ENCODE peak calls at places on chromosomes 6 and 20, in five cellular contexts. One of them, this sample, is unnamed.

GRCh38 chr20:17014217-17014616 is 212.6 kb upstream of the PCSK2 start:
- DNase-seq in adrenal gland: no peak
- DNase-seq in neural progenitor cell: peak
- DNase-seq in AG09319: no peak
- DNase-seq in lung: no peak
- DNase-seq in this sample: no peak

GRCh38 chr6:137024172-137024990 is 20.4 kb downstream of the IL20RA start:
- DNase-seq in adrenal gland: no peak
- DNase-seq in neural progenitor cell: no peak
- DNase-seq in AG09319: no peak
- DNase-seq in lung: no peak
- DNase-seq in this sample: no peak

GRCh38 chr6:116012966-116013365 is 47.7 kb downstream of the FRK start:
- DNase-seq in adrenal gland: no peak
- DNase-seq in neural progenitor cell: no peak
- DNase-seq in AG09319: no peak
- DNase-seq in lung: no peak
- DNase-seq in this sample: no peak

GRCh38 chr6:2900221-2900807 is 2.8 kb downstream of the SERPINB9 start:
- DNase-seq in adrenal gland: peak
- DNase-seq in neural progenitor cell: no peak
- DNase-seq in AG09319: no peak
- DNase-seq in lung: no peak
- DNase-seq in this sample: no peak

GRCh38 chr20:23508896-23509579 is 18.1 kb downstream of the CST8 start:
- DNase-seq in adrenal gland: no peak
- DNase-seq in neural progenitor cell: peak
- DNase-seq in AG09319: no peak
- DNase-seq in lung: no peak
- DNase-seq in this sample: no peak

GRCh38 chr6:147508871-147509608 is 550 bp downstream of the SAMD5 start:
- DNase-seq in adrenal gland: no peak
- DNase-seq in neural progenitor cell: peak
- DNase-seq in AG09319: no peak
- DNase-seq in lung: no peak
- DNase-seq in this sample: no peak

GRCh38 chr20:40766790-40767529 is 77.9 kb upstream of the MAFB start:
- DNase-seq in adrenal gland: peak
- DNase-seq in neural progenitor cell: no peak
- DNase-seq in AG09319: no peak
- DNase-seq in lung: no peak
- DNase-seq in this sample: no peak

GRCh38 chr6:34414999-34415858 is 10.6 kb downstream of the RPS10 start:
- DNase-seq in adrenal gland: peak
- DNase-seq in neural progenitor cell: no peak
- DNase-seq in AG09319: peak
- DNase-seq in lung: peak
- DNase-seq in this sample: peak

GRCh38 chr6:145276746-145277145 is 458.6 kb downstream of the EPM2A start:
- DNase-seq in adrenal gland: no peak
- DNase-seq in neural progenitor cell: peak
- DNase-seq in AG09319: no peak
- DNase-seq in lung: no peak
- DNase-seq in this sample: no peak

GRCh38 chr20:46937140-46937523 is 42.5 kb downstream of the EYA2 start:
- DNase-seq in adrenal gland: no peak
- DNase-seq in neural progenitor cell: no peak
- DNase-seq in AG09319: no peak
- DNase-seq in lung: no peak
- DNase-seq in this sample: no peak

GRCh38 chr6:43183441-43183840 is 1.4 kb downstream of the CUL9 start:
- DNase-seq in adrenal gland: no peak
- DNase-seq in neural progenitor cell: no peak
- DNase-seq in AG09319: no peak
- DNase-seq in lung: no peak
- DNase-seq in this sample: no peak

GRCh38 chr6:33619166-33619565 is 2.0 kb upstream of the ITPR3 start:
- DNase-seq in adrenal gland: no peak
- DNase-seq in neural progenitor cell: no peak
- DNase-seq in AG09319: no peak
- DNase-seq in lung: no peak
- DNase-seq in this sample: no peak

GRCh38 chr6:7899046-7899888 is 11.3 kb downstream of the TXNDC5 start:
- DNase-seq in adrenal gland: no peak
- DNase-seq in neural progenitor cell: peak
- DNase-seq in AG09319: no peak
- DNase-seq in lung: no peak
- DNase-seq in this sample: no peak

GRCh38 chr20:11379257-11380011 is 538.3 kb upstream of the BTBD3 start:
- DNase-seq in adrenal gland: no peak
- DNase-seq in neural progenitor cell: peak
- DNase-seq in AG09319: no peak
- DNase-seq in lung: no peak
- DNase-seq in this sample: no peak

GRCh38 chr20:19860742-19861141 is 102.7 kb downstream of the RIN2 start:
- DNase-seq in adrenal gland: no peak
- DNase-seq in neural progenitor cell: no peak
- DNase-seq in AG09319: no peak
- DNase-seq in lung: no peak
- DNase-seq in this sample: no peak

GRCh38 chr6:27812078-27812804 is 100.0 kb downstream of the OR2B2 start:
- DNase-seq in adrenal gland: no peak
- DNase-seq in neural progenitor cell: no peak
- DNase-seq in AG09319: no peak
- DNase-seq in lung: no peak
- DNase-seq in this sample: no peak

GRCh38 chr6:161001421-161001820 is 9.9 kb downstream of the MAP3K4 start:
- DNase-seq in adrenal gland: no peak
- DNase-seq in neural progenitor cell: no peak
- DNase-seq in AG09319: no peak
- DNase-seq in lung: peak
- DNase-seq in this sample: no peak

GRCh38 chr6:20873425-20874190 is 339.4 kb downstream of the CDKAL1 start:
- DNase-seq in adrenal gland: no peak
- DNase-seq in neural progenitor cell: peak
- DNase-seq in AG09319: no peak
- DNase-seq in lung: no peak
- DNase-seq in this sample: no peak
- TF ChIP-seq CTCF in adrenal gland: no peak
- TF ChIP-seq CTCF in neural progenitor cell: peak
- TF ChIP-seq CTCF in AG09319: no peak
- TF ChIP-seq CTCF in lung: no peak
- TF ChIP-seq CTCF in this sample: peak

DNA sequence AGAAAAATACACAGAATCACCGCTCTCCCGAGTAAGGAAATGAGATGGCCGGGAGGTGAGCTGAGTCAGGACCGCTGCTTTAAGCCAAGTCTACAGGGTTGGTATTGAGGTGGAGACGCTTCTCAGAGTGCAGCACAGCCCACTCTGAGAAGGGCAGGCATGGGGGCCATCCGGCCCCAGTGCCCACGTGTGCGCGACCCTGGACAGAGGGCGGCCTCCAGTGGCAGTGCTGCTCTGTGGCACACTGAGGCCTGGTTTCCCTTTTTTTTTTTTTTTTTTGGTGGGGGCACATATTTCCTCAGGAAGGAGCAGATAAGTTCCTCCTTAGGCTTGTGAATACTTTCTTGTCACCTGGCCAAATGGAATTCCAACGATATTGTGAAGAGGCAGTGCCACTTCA is 88.8 kb downstream of the FOXC1 start:
- DNase-seq in adrenal gland: no peak
- DNase-seq in neural progenitor cell: no peak
- DNase-seq in AG09319: no peak
- DNase-seq in lung: no peak
- DNase-seq in this sample: no peak
- TF ChIP-seq CTCF in adrenal gland: no peak
- TF ChIP-seq CTCF in neural progenitor cell: no peak
- TF ChIP-seq CTCF in AG09319: no peak
- TF ChIP-seq CTCF in lung: no peak
- TF ChIP-seq CTCF in this sample: no peak

GRCh38 chr6:25961619-25962367 is 809 bp upstream of the TRIM38 start:
- DNase-seq in adrenal gland: no peak
- DNase-seq in neural progenitor cell: no peak
- DNase-seq in AG09319: no peak
- DNase-seq in lung: no peak
- DNase-seq in this sample: no peak
- TF ChIP-seq CTCF in adrenal gland: no peak
- TF ChIP-seq CTCF in neural progenitor cell: no peak
- TF ChIP-seq CTCF in AG09319: no peak
- TF ChIP-seq CTCF in lung: no peak
- TF ChIP-seq CTCF in this sample: no peak

GRCh38 chr6:159758031-159759001 is 3.5 kb upstream of the ACAT2 start:
- DNase-seq in adrenal gland: no peak
- DNase-seq in neural progenitor cell: no peak
- DNase-seq in AG09319: no peak
- DNase-seq in lung: no peak
- DNase-seq in this sample: no peak
- TF ChIP-seq CTCF in adrenal gland: no peak
- TF ChIP-seq CTCF in neural progenitor cell: peak
- TF ChIP-seq CTCF in AG09319: no peak
- TF ChIP-seq CTCF in lung: no peak
- TF ChIP-seq CTCF in this sample: peak

GRCh38 chr20:25195014-25195961 is at the start of gene ENTPD6:
- DNase-seq in adrenal gland: peak
- DNase-seq in neural progenitor cell: peak
- DNase-seq in AG09319: peak
- DNase-seq in lung: peak
- DNase-seq in this sample: no peak
- TF ChIP-seq CTCF in adrenal gland: no peak
- TF ChIP-seq CTCF in neural progenitor cell: no peak
- TF ChIP-seq CTCF in AG09319: peak
- TF ChIP-seq CTCF in lung: no peak
- TF ChIP-seq CTCF in this sample: peak

DNA sequence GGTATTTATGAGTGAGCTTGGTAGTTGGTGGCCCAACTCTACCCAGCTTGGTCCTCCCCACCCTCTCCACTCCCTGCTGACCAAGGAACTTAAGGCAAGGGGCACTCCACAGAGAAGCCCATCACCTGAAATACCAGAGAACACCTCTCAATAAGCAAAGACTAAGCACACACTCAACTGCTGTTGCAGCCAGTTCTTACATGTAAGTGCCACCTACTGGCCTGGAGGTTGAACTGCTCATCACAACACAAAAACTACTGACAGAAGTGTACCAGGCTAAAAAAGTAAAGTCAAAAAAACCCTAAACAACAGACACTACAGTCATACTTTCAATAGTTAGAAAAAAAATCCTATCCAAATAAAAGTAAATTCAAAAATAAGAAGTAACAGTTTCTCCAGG is 146.2 kb downstream of the FAM83B start:
- DNase-seq in adrenal gland: no peak
- DNase-seq in neural progenitor cell: peak
- DNase-seq in AG09319: no peak
- DNase-seq in lung: no peak
- DNase-seq in this sample: no peak
- TF ChIP-seq CTCF in adrenal gland: no peak
- TF ChIP-seq CTCF in neural progenitor cell: peak
- TF ChIP-seq CTCF in AG09319: peak
- TF ChIP-seq CTCF in lung: no peak
- TF ChIP-seq CTCF in this sample: peak

GRCh38 chr6:152248987-152249386 is 388.2 kb downstream of the SYNE1 start:
- DNase-seq in adrenal gland: no peak
- DNase-seq in neural progenitor cell: no peak
- DNase-seq in AG09319: no peak
- DNase-seq in lung: no peak
- DNase-seq in this sample: no peak

GRCh38 chr6:152244998-152245630 is 392.0 kb downstream of the SYNE1 start:
- DNase-seq in adrenal gland: no peak
- DNase-seq in neural progenitor cell: no peak
- DNase-seq in AG09319: no peak
- DNase-seq in lung: no peak
- DNase-seq in this sample: no peak

GRCh38 chr6:152246554-152247337 is 390.4 kb downstream of the SYNE1 start:
- DNase-seq in adrenal gland: no peak
- DNase-seq in neural progenitor cell: no peak
- DNase-seq in AG09319: no peak
- DNase-seq in lung: no peak
- DNase-seq in this sample: no peak

GRCh38 chr6:152250127-152250526 is 387.0 kb downstream of the SYNE1 start:
- DNase-seq in adrenal gland: no peak
- DNase-seq in neural progenitor cell: no peak
- DNase-seq in AG09319: no peak
- DNase-seq in lung: no peak
- DNase-seq in this sample: no peak
- TF ChIP-seq CTCF in adrenal gland: no peak
- TF ChIP-seq CTCF in neural progenitor cell: no peak
- TF ChIP-seq CTCF in AG09319: no peak
- TF ChIP-seq CTCF in lung: no peak
- TF ChIP-seq CTCF in this sample: no peak

GRCh38 chr6:139230421-139230840 is 61.4 kb downstream of the TXLNB start:
- DNase-seq in adrenal gland: no peak
- DNase-seq in neural progenitor cell: peak
- DNase-seq in AG09319: no peak
- DNase-seq in lung: no peak
- DNase-seq in this sample: no peak
- TF ChIP-seq CTCF in adrenal gland: no peak
- TF ChIP-seq CTCF in neural progenitor cell: peak
- TF ChIP-seq CTCF in AG09319: peak
- TF ChIP-seq CTCF in lung: no peak
- TF ChIP-seq CTCF in this sample: peak

DNA sequence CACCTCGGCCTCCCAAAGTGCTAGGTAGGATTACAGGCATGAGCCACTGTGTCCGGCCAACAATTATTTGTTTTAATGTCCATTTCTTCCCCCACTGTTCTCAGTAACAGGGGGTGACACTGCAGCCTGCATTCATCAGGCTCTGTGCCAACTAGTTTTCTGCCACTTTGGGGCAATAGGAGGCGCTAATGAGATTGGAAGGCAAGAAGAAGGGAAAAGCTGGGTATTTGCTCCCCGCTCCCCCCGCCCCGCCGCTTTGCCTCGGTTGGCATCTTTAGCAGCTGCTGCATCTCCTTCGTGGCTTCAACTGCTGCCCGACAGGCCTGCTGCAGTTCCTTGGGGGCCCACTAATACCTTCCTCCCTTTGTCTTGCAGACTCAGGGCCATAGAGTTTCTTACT is 35.0 kb upstream of the MDGA1 start:
- DNase-seq in adrenal gland: no peak
- DNase-seq in neural progenitor cell: no peak
- DNase-seq in AG09319: no peak
- DNase-seq in lung: no peak
- DNase-seq in this sample: no peak
- TF ChIP-seq CTCF in adrenal gland: no peak
- TF ChIP-seq CTCF in neural progenitor cell: peak
- TF ChIP-seq CTCF in AG09319: no peak
- TF ChIP-seq CTCF in lung: no peak
- TF ChIP-seq CTCF in this sample: no peak

GRCh38 chr6:56913276-56914138 is 41.4 kb upstream of the BEND6 start:
- DNase-seq in adrenal gland: no peak
- DNase-seq in neural progenitor cell: no peak
- DNase-seq in AG09319: peak
- DNase-seq in lung: no peak
- DNase-seq in this sample: no peak
- TF ChIP-seq CTCF in adrenal gland: no peak
- TF ChIP-seq CTCF in neural progenitor cell: no peak
- TF ChIP-seq CTCF in AG09319: no peak
- TF ChIP-seq CTCF in lung: no peak
- TF ChIP-seq CTCF in this sample: no peak